ENCODE peak calls at places on chromosomes 2 and 18, in nine cellular contexts. H is upper lobe of right lung, K is choroid plexus epithelial cell, L is IMR-90, Z is thoracic aorta, J is spleen, M is GM23338, T is neuronal stem cell, Y is GM23248. C is an unnamed sample.

GRCh38 chr2:223084873-223085272 is 32.9 kb downstream of the KCNE4 start:
- DNase-seq in H (no peak), K (no peak), L (peak), Z (no peak), J (no peak), M (peak), T (no peak), Y (no peak), C (no peak)

GRCh38 chr2:160753960-160754359 is 260.4 kb upstream of the RBMS1 start:
- DNase-seq in H (no peak), K (no peak), L (no peak), Z (no peak), J (no peak), M (no peak), T (no peak), Y (no peak), C (no peak)

GRCh38 chr2:13652531-13653313 is 936.0 kb downstream of the TRIB2 start:
- DNase-seq in H (no peak), K (peak), L (peak), Z (no peak), J (no peak), M (no peak), T (no peak), Y (peak), C (no peak)

GRCh38 chr2:121778736-121779487 is 23.5 kb downstream of the TSN start:
- DNase-seq in H (no peak), K (no peak), L (no peak), Z (no peak), J (no peak), M (peak), T (no peak), Y (no peak), C (peak)

GRCh38 chr2:189049709-189050108 is 75.5 kb downstream of the COL3A1 start:
- DNase-seq in H (no peak), K (peak), L (peak), Z (no peak), J (no peak), M (no peak), T (no peak), Y (no peak), C (no peak)

GRCh38 chr18:43720036-43720435 is 442.7 kb upstream of the SYT4 start:
- DNase-seq in H (no peak), K (peak), L (no peak), Z (no peak), J (no peak), M (no peak), T (no peak), Y (no peak), C (no peak)

GRCh38 chr18:79643049-79643765 is 36.4 kb upstream of the CTDP1 start:
- DNase-seq in H (peak), K (no peak), L (no peak), Z (no peak), J (peak), M (no peak), T (no peak), Y (no peak), C (peak)

GRCh38 chr2:38194751-38195150 is 118.8 kb upstream of the CYP1B1 start:
- DNase-seq in H (no peak), K (no peak), L (no peak), Z (no peak), J (no peak), M (no peak), T (no peak), Y (peak), C (no peak)

GRCh38 chr2:45938649-45939511 is 287.4 kb downstream of the PRKCE start:
- DNase-seq in H (peak), K (peak), L (peak), Z (peak), J (no peak), M (peak), T (no peak), Y (peak), C (no peak)

GRCh38 chr2:134170269-134170668 is 83.6 kb upstream of the MGAT5 start:
- DNase-seq in H (no peak), K (peak), L (peak), Z (no peak), J (no peak), M (no peak), T (no peak), Y (peak), C (no peak)

GRCh38 chr2:172380436-172381274 is 46.7 kb upstream of the ITGA6 start:
- DNase-seq in H (no peak), K (peak), L (no peak), Z (no peak), J (no peak), M (peak), T (peak), Y (no peak), C (peak)

GRCh38 chr2:201909348-201909747 is 103.0 kb downstream of the CDK15 start:
- DNase-seq in H (no peak), K (peak), L (peak), Z (no peak), J (no peak), M (no peak), T (no peak), Y (peak), C (no peak)

GRCh38 chr2:239229545-239230279 is 171.1 kb downstream of the HDAC4 start:
- DNase-seq in H (no peak), K (peak), L (no peak), Z (no peak), J (no peak), M (no peak), T (no peak), Y (no peak), C (no peak)

GRCh38 chr2:182228741-182229140 is 198.1 kb downstream of the PDE1A start:
- DNase-seq in H (no peak), K (no peak), L (peak), Z (no peak), J (no peak), M (no peak), T (no peak), Y (peak), C (no peak)

GRCh38 chr2:70086838-70087702 is at the start of gene PCBP1:
- DNase-seq in H (peak), K (peak), L (peak), Z (peak), J (peak), M (peak), T (peak), Y (peak), C (peak)

GRCh38 chr2:151878655-151879563 is 50.7 kb upstream of the ARL5A start:
- DNase-seq in H (no peak), K (peak), L (no peak), Z (no peak), J (no peak), M (no peak), T (no peak), Y (peak), C (no peak)

GRCh38 chr2:148888003-148888501 is 13.0 kb downstream of the KIF5C start:
- DNase-seq in H (no peak), K (no peak), L (no peak), Z (no peak), J (peak), M (peak), T (peak), Y (no peak), C (peak)

GRCh38 chr2:124911560-124911959 is 886.5 kb downstream of the CNTNAP5 start:
- DNase-seq in H (no peak), K (no peak), L (peak), Z (no peak), J (no peak), M (no peak), T (no peak), Y (no peak), C (no peak)

GRCh38 chr18:22469061-22469689 is 51.5 kb upstream of the CTAGE1 start:
- DNase-seq in H (no peak), K (peak), L (peak), Z (no peak), J (no peak), M (no peak), T (no peak), Y (no peak), C (no peak)

GRCh38 chr2:71880846-71881610 is 266.6 kb downstream of the CYP26B1 start:
- DNase-seq in H (no peak), K (peak), L (peak), Z (peak), J (no peak), M (no peak), T (no peak), Y (peak), C (no peak)

GRCh38 chr2:219912530-219912929 is 285.1 kb downstream of the SLC4A3 start:
- DNase-seq in H (no peak), K (peak), L (peak), Z (no peak), J (no peak), M (peak), T (no peak), Y (peak), C (no peak)

GRCh38 chr2:164697688-164698290 is 76.5 kb upstream of the GRB14 start:
- DNase-seq in H (no peak), K (peak), L (no peak), Z (no peak), J (no peak), M (peak), T (no peak), Y (peak), C (peak)

GRCh38 chr2:200376422-200377142 is 70.1 kb downstream of the SPATS2L start:
- DNase-seq in H (no peak), K (no peak), L (no peak), Z (no peak), J (no peak), M (no peak), T (no peak), Y (no peak), C (no peak)
- H3K4me3 ChIP-seq in H (no peak), K (no peak), L (no peak), Z (no peak), J (no peak), M (no peak), T (no peak), Y (no peak), C (no peak)

DNA sequence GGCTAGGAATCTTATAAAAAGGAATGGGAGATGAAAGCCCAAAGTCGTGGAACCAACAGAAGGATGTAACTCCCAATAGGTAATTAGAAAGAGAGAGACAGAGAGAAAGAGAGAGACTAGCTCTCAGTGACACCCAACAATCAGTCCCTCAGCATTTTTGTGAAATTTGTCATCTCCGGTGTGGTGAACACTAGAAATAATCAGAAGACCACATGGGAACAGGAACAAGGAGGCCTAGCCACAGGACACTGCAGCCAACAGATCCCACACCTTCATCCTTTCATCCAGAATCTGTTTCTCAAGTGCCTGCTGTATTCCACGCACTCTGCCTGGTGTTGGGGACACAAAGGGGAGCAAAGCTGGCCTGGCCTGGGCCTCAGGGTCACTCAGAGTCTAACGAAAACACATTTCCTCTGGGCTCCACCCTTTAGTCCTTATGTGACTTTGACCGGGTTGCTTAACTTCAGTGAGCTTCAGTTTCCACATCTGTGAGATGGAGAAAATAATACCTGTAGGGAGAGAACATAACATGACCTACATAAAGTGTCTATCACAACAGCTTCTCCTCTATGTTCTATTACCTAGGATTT is 53.1 kb downstream of the EHD3 start:
- DNase-seq in H (no peak), K (peak), L (no peak), Z (no peak), J (no peak), M (no peak), T (no peak), Y (peak), C (no peak)
- H3K4me3 ChIP-seq in H (no peak), K (no peak), L (no peak), Z (no peak), J (no peak), M (no peak), T (no peak), Y (no peak), C (no peak)

GRCh38 chr2:113894156-113894743 is 4.4 kb downstream of the ACTR3 start:
- DNase-seq in H (no peak), K (peak), L (peak), Z (no peak), J (no peak), M (peak), T (no peak), Y (peak), C (no peak)
- H3K4me3 ChIP-seq in H (peak), K (no peak), L (no peak), Z (peak), J (no peak), M (peak), T (no peak), Y (peak), C (no peak)

GRCh38 chr2:47346107-47346506 is 56.8 kb upstream of the MSH2 start:
- DNase-seq in H (no peak), K (no peak), L (no peak), Z (no peak), J (no peak), M (peak), T (no peak), Y (no peak), C (no peak)

GRCh38 chr2:47346669-47347068 is 56.3 kb upstream of the MSH2 start:
- DNase-seq in H (no peak), K (no peak), L (no peak), Z (no peak), J (no peak), M (no peak), T (no peak), Y (no peak), C (no peak)

GRCh38 chr2:47345584-47345913 is 57.4 kb upstream of the MSH2 start:
- DNase-seq in H (no peak), K (no peak), L (no peak), Z (no peak), J (no peak), M (no peak), T (no peak), Y (no peak), C (no peak)

GRCh38 chr2:47339745-47340541 is 63.0 kb upstream of the MSH2 start:
- DNase-seq in H (no peak), K (peak), L (peak), Z (no peak), J (no peak), M (no peak), T (no peak), Y (peak), C (no peak)

GRCh38 chr2:47344890-47345583 is 57.9 kb upstream of the MSH2 start:
- DNase-seq in H (peak), K (no peak), L (peak), Z (no peak), J (peak), M (peak), T (peak), Y (peak), C (peak)
- H3K4me3 ChIP-seq in H (peak), K (peak), L (no peak), Z (peak), J (peak), M (peak), T (peak), Y (peak), C (peak)

GRCh38 chr2:216081012-216081411 is 597 bp downstream of the PECR start:
- DNase-seq in H (no peak), K (no peak), L (no peak), Z (no peak), J (no peak), M (no peak), T (no peak), Y (no peak), C (no peak)

GRCh38 chr2:216082388-216082733 is 642 bp downstream of the TMEM169 start:
- DNase-seq in H (no peak), K (no peak), L (no peak), Z (no peak), J (no peak), M (no peak), T (no peak), Y (no peak), C (peak)

GRCh38 chr2:216075510-216076485 is 5.8 kb downstream of the PECR start:
- DNase-seq in H (no peak), K (no peak), L (no peak), Z (no peak), J (no peak), M (no peak), T (no peak), Y (no peak), C (no peak)

GRCh38 chr2:216081487-216082387 is at the start of the genes PECR and TMEM169:
- DNase-seq in H (peak), K (peak), L (peak), Z (peak), J (peak), M (peak), T (peak), Y (peak), C (peak)

DNA sequence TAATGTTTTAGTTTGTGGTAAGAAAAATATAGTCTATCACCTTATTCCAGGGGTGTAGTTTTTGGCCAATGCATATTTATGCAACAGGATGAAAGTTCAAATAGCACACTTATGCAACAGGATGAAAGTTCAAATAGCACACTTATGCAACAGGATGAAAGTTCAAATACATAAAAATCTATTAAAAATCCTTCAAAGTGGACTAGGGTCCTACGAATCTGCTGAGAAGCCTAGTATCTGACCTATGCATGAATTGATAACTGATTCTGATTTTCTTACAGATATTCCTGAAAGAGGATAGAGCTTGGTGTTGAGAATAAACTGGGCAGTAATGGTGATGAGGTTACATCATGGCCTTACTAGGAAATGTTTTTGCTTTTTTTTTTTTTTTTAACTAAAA is 2.8 kb downstream of the PECR start:
- DNase-seq in H (no peak), K (peak), L (no peak), Z (no peak), J (no peak), M (no peak), T (no peak), Y (no peak), C (no peak)
- H3K4me3 ChIP-seq in H (no peak), K (no peak), L (no peak), Z (no peak), J (no peak), M (no peak), T (no peak), Y (no peak), C (no peak)

DNA sequence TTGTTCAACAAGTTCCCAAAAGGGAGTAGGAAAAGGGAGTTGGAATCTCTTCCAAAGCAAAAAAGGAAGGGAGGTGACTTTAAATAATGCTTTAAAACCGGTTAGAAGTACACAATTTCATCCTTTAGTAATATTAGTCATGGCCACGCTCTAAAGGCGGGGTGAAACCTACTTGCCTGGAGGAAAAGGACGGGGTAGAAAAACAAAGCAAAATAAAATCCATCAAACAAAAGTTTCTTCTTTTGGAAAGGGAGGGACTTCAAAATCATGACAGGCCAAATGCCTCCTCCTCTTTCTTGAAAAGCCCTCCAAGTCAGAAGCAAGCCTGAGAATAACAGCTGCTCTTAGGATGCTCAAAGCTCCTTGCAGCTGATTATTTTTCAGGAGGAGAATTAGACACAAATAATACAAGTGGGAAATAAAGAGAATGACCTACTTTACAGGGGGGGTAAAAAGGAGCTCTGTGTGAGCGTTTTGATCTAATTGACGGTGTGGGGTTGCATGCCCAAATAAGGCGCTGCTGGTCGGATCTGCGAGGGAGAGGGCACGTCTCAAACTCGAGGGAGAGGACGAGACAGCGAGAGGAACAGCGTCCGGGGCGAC is 1.8 kb upstream of the NPAS2 start:
- DNase-seq in H (no peak), K (peak), L (peak), Z (no peak), J (no peak), M (no peak), T (no peak), Y (peak), C (no peak)
- H3K4me3 ChIP-seq in H (peak), K (peak), L (peak), Z (peak), J (peak), M (peak), T (no peak), Y (peak), C (peak)